ENCODE peak calls at places on chromosomes 2 and 18, in ten cellular contexts. U is neural progenitor cell, J is tibial nerve, G is stomach, O is brain microvascular endothelial cell, C is upper lobe of right lung, H is mammary epithelial cell, W is body of pancreas, Q is hepatocyte, V is Panc1. D is an unnamed sample.

GRCh38 chr2:26979761-26980160 is 9.3 kb downstream of the MAPRE3 start:
- DNase-seq in U (no peak), J (no peak), G (no peak), O (no peak), C (no peak), H (no peak), W (peak), Q (no peak), V (no peak), D (no peak)

GRCh38 chr18:51342815-51343214 is 145.3 kb upstream of the MEX3C start:
- DNase-seq in U (no peak), J (no peak), G (no peak), O (peak), C (no peak), H (peak), W (no peak), Q (peak), V (no peak), D (no peak)

GRCh38 chr18:46261799-46262198 is 157.6 kb downstream of the HAUS1 start:
- DNase-seq in U (no peak), J (no peak), G (no peak), O (no peak), C (no peak), H (peak), W (no peak), Q (no peak), V (no peak), D (no peak)

GRCh38 chr18:71028285-71028762 is 739.5 kb downstream of the SOCS6 start:
- DNase-seq in U (no peak), J (no peak), G (no peak), O (no peak), C (no peak), H (no peak), W (no peak), Q (no peak), V (no peak), D (no peak)

GRCh38 chr2:204022550-204022949 is 86.0 kb downstream of the ICOS start:
- DNase-seq in U (no peak), J (no peak), G (no peak), O (no peak), C (no peak), H (peak), W (no peak), Q (no peak), V (no peak), D (no peak)

GRCh38 chr2:15957881-15958713 is 17.7 kb downstream of the MYCN start:
- DNase-seq in U (no peak), J (no peak), G (no peak), O (no peak), C (no peak), H (no peak), W (no peak), Q (no peak), V (no peak), D (no peak)

GRCh38 chr2:166521155-166521554 is 27.1 kb upstream of the SCN7A start:
- DNase-seq in U (no peak), J (no peak), G (no peak), O (no peak), C (no peak), H (no peak), W (no peak), Q (no peak), V (no peak), D (no peak)

GRCh38 chr2:203240491-203240890 is 1.7 kb downstream of the CYP20A1 start:
- DNase-seq in U (no peak), J (no peak), G (no peak), O (no peak), C (no peak), H (no peak), W (no peak), Q (no peak), V (no peak), D (no peak)

GRCh38 chr18:40878371-40878770 is 1076.7 kb upstream of the PIK3C3 start:
- DNase-seq in U (no peak), J (no peak), G (no peak), O (no peak), C (no peak), H (no peak), W (no peak), Q (no peak), V (no peak), D (no peak)

GRCh38 chr2:9710311-9710710 is 79.5 kb upstream of the YWHAQ start:
- DNase-seq in U (no peak), J (no peak), G (no peak), O (no peak), C (no peak), H (peak), W (no peak), Q (no peak), V (no peak), D (no peak)

GRCh38 chr2:69652206-69652605 is 8.7 kb upstream of the AAK1 start:
- DNase-seq in U (no peak), J (no peak), G (no peak), O (peak), C (no peak), H (peak), W (no peak), Q (peak), V (no peak), D (no peak)

GRCh38 chr18:56711706-56712445 is 60.7 kb downstream of the WDR7 start:
- DNase-seq in U (no peak), J (no peak), G (no peak), O (no peak), C (no peak), H (no peak), W (no peak), Q (no peak), V (no peak), D (no peak)

GRCh38 chr2:86622409-86622877 is 1.2 kb downstream of the RNF103 start:
- DNase-seq in U (peak), J (no peak), G (peak), O (no peak), C (peak), H (peak), W (peak), Q (peak), V (no peak), D (no peak)

GRCh38 chr2:105798595-105798994 is 53.9 kb downstream of the NCK2 start:
- DNase-seq in U (no peak), J (no peak), G (no peak), O (no peak), C (no peak), H (no peak), W (no peak), Q (no peak), V (no peak), D (no peak)

DNA sequence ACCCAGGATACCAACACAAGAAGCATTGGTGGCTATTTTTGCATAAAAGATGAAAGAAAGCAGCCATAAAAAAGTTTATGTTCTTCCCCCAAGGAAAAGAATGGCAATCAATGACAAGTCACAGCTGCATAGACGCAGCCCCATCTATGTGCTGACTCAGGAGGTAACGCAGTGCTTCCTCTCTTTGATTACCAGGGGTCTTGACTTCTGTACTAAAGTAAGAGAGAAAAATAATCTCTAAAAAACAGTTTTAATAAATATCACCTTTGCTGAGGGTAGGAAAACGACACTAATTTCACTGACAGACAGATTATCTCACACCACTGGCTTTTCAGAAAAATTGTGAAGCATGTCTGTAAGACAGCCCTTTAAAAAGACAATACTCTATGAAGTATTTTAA is 33.9 kb upstream of the EVA1A start:
- DNase-seq in U (no peak), J (no peak), G (no peak), O (no peak), C (no peak), H (no peak), W (no peak), Q (no peak), V (no peak), D (no peak)
- H3K27ac ChIP-seq in U (no peak), J (no peak), G (no peak), O (no peak), C (no peak), H (peak), W (no peak), Q (no peak), V (no peak), D (no peak)

DNA sequence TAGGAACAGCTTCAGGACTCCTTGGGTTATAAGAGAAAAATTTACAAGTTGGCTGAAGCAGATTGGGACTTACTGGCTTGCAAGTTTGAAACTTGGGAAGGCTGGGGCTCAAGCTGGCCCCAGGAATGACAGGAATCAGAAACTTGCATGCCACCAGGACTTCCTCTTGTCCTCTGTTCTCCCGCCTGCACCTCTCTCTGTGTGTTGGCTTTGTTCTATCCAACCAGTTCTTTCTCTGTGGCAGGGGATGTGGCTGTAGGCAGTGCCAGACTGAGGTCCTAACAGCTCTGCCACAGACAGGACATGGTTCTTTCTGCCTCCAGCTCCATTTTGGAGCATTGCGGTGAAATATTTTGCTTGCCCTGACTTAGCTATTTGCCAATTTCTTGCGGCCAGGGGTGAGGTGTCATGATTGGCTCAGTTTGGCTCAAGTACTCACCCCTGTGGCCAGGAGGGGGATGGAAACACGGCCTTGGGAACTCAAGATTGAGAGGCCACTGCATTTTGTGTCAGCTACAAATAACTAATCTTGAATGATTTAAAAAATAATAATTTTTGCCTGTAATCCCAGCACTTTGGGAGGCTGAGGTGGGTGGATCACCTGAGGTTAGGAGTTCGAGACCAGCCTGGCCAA is 48.9 kb downstream of the MEP1B start:
- DNase-seq in U (no peak), J (no peak), G (no peak), O (no peak), C (no peak), H (no peak), W (no peak), Q (no peak), V (no peak), D (no peak)
- TF ChIP-seq CTCF in U (peak), J (no peak), G (no peak), O (no peak), C (no peak), H (no peak), W (no peak), Q (no peak), V (no peak), D (no peak)

GRCh38 chr2:60932954-60933353 is 51.6 kb downstream of the REL start:
- DNase-seq in U (no peak), J (no peak), G (no peak), O (no peak), C (no peak), H (no peak), W (no peak), Q (no peak), V (no peak), D (no peak)

GRCh38 chr2:60938301-60938700 is 56.9 kb downstream of the REL start:
- DNase-seq in U (no peak), J (no peak), G (no peak), O (no peak), C (no peak), H (no peak), W (no peak), Q (no peak), V (no peak), D (no peak)

GRCh38 chr2:60936757-60937156 is 55.4 kb downstream of the REL start:
- DNase-seq in U (no peak), J (no peak), G (no peak), O (no peak), C (no peak), H (no peak), W (no peak), Q (no peak), V (no peak), D (no peak)

GRCh38 chr2:60939622-60940021 is 58.2 kb downstream of the REL start:
- DNase-seq in U (no peak), J (no peak), G (no peak), O (no peak), C (no peak), H (no peak), W (no peak), Q (no peak), V (no peak), D (no peak)

GRCh38 chr2:60934153-60934722 is 52.9 kb downstream of the REL start:
- DNase-seq in U (no peak), J (no peak), G (no peak), O (no peak), C (no peak), H (no peak), W (no peak), Q (no peak), V (no peak), D (no peak)
- H3K27ac ChIP-seq in U (no peak), J (peak), G (peak), O (no peak), C (peak), H (no peak), W (no peak), Q (no peak), V (no peak), D (peak)

GRCh38 chr18:74896390-74896991 is 298.8 kb downstream of the ZNF407 start:
- DNase-seq in U (peak), J (no peak), G (peak), O (no peak), C (peak), H (peak), W (peak), Q (peak), V (peak), D (no peak)
- TF ChIP-seq CTCF in U (peak), J (peak), G (peak), O (peak), C (peak), H (peak), W (peak), Q (peak), V (peak), D (peak)

GRCh38 chr2:230234122-230234722 is 8.7 kb downstream of the SP140 start:
- DNase-seq in U (no peak), J (no peak), G (no peak), O (no peak), C (no peak), H (no peak), W (no peak), Q (no peak), V (no peak), D (no peak)
- H3K27ac ChIP-seq in U (no peak), J (no peak), G (no peak), O (no peak), C (no peak), H (no peak), W (no peak), Q (no peak), V (no peak), D (no peak)

GRCh38 chr2:231530099-231531085 is at the start of gene NMUR1:
- DNase-seq in U (peak), J (peak), G (peak), O (no peak), C (peak), H (no peak), W (peak), Q (peak), V (no peak), D (no peak)
- TF ChIP-seq CTCF in U (peak), J (peak), G (peak), O (peak), C (peak), H (peak), W (peak), Q (peak), V (peak), D (peak)

GRCh38 chr2:218961229-218961628 is 1.8 kb downstream of the CDK5R2 start:
- DNase-seq in U (no peak), J (no peak), G (no peak), O (no peak), C (no peak), H (no peak), W (no peak), Q (no peak), V (no peak), D (no peak)

GRCh38 chr2:218962859-218963492 is 3.5 kb downstream of the CDK5R2 start:
- DNase-seq in U (peak), J (no peak), G (peak), O (peak), C (peak), H (peak), W (peak), Q (peak), V (no peak), D (no peak)

GRCh38 chr2:218963597-218963996 is 4.1 kb downstream of the CDK5R2 start:
- DNase-seq in U (peak), J (no peak), G (no peak), O (no peak), C (no peak), H (peak), W (no peak), Q (no peak), V (no peak), D (no peak)

GRCh38 chr2:218961651-218962570 is 2.4 kb downstream of the CDK5R2 start:
- DNase-seq in U (peak), J (no peak), G (no peak), O (no peak), C (no peak), H (no peak), W (no peak), Q (no peak), V (no peak), D (no peak)

GRCh38 chr2:218964041-218964771 is 4.7 kb downstream of the CDK5R2 start:
- DNase-seq in U (peak), J (no peak), G (no peak), O (peak), C (no peak), H (peak), W (peak), Q (no peak), V (no peak), D (no peak)
- H3K27ac ChIP-seq in U (no peak), J (no peak), G (no peak), O (no peak), C (no peak), H (peak), W (no peak), Q (no peak), V (no peak), D (no peak)

GRCh38 chr2:32723467-32724079 is 95.7 kb downstream of the TTC27 start:
- DNase-seq in U (no peak), J (no peak), G (no peak), O (no peak), C (no peak), H (no peak), W (no peak), Q (no peak), V (no peak), D (no peak)

GRCh38 chr2:32716598-32716997 is 88.7 kb downstream of the TTC27 start:
- DNase-seq in U (no peak), J (no peak), G (no peak), O (no peak), C (no peak), H (no peak), W (no peak), Q (no peak), V (no peak), D (no peak)

GRCh38 chr2:32721376-32721775 is 93.5 kb downstream of the TTC27 start:
- DNase-seq in U (no peak), J (no peak), G (no peak), O (no peak), C (no peak), H (no peak), W (no peak), Q (no peak), V (no peak), D (no peak)

GRCh38 chr2:32718752-32719151 is 90.9 kb downstream of the TTC27 start:
- DNase-seq in U (no peak), J (no peak), G (no peak), O (no peak), C (no peak), H (no peak), W (no peak), Q (no peak), V (no peak), D (no peak)

GRCh38 chr2:32719933-32720716 is 92.3 kb downstream of the TTC27 start:
- DNase-seq in U (no peak), J (no peak), G (no peak), O (no peak), C (no peak), H (no peak), W (no peak), Q (no peak), V (no peak), D (no peak)
- TF ChIP-seq CTCF in U (no peak), J (no peak), G (no peak), O (no peak), C (no peak), H (no peak), W (no peak), Q (no peak), V (no peak), D (no peak)

GRCh38 chr2:207534390-207534789 is 4.6 kb downstream of the CREB1 start:
- DNase-seq in U (no peak), J (no peak), G (no peak), O (no peak), C (no peak), H (no peak), W (no peak), Q (no peak), V (no peak), D (no peak)
- H3K27ac ChIP-seq in U (no peak), J (peak), G (peak), O (no peak), C (peak), H (peak), W (no peak), Q (peak), V (peak), D (peak)

D was measured in right atrium auricular region.